ENCODE peak calls at places on chromosomes 11 and 22, in six cellular contexts. One of them, this sample, is unnamed.
A peak's percentile ranks its signal among the peaks of the same experiment; 100 is the strongest.

GRCh38 chr22:41009222-41009948 is 58.2 kb downstream of the RBX1 start:
- DNase-seq in sigmoid colon: no peak
- DNase-seq in CD8-positive, alpha-beta T cell: no peak
- DNase-seq in AG04450: peak; percentile 85
- DNase-seq in adrenal gland: no peak
- DNase-seq in fibroblast of the aortic adventitia: peak; percentile 76
- DNase-seq in this sample: peak; percentile 21

GRCh38 chr22:29109853-29110252 is 37.0 kb downstream of the KREMEN1 start:
- DNase-seq in CD8-positive, alpha-beta T cell: no peak
- DNase-seq in sigmoid colon: no peak
- DNase-seq in AG04450: no peak
- DNase-seq in fibroblast of the aortic adventitia: no peak
- DNase-seq in adrenal gland: no peak
- DNase-seq in this sample: no peak

GRCh38 chr11:61955031-61955415 is 4.9 kb downstream of the BEST1 start:
- DNase-seq in fibroblast of the aortic adventitia: peak; percentile 86
- DNase-seq in AG04450: no peak
- DNase-seq in adrenal gland: peak; percentile 67
- DNase-seq in CD8-positive, alpha-beta T cell: no peak
- DNase-seq in sigmoid colon: peak; percentile 90
- DNase-seq in this sample: peak; percentile 72

GRCh38 chr22:49967333-49968241 is 7.0 kb downstream of the PIM3 start:
- DNase-seq in CD8-positive, alpha-beta T cell: no peak
- DNase-seq in fibroblast of the aortic adventitia: peak; percentile 52
- DNase-seq in sigmoid colon: peak; percentile 83
- DNase-seq in AG04450: no peak
- DNase-seq in adrenal gland: peak; percentile 95
- DNase-seq in this sample: no peak

GRCh38 chr11:75422248-75423231 is 10.5 kb downstream of the KLHL35 start:
- DNase-seq in sigmoid colon: no peak
- DNase-seq in fibroblast of the aortic adventitia: no peak
- DNase-seq in CD8-positive, alpha-beta T cell: no peak
- DNase-seq in AG04450: no peak
- DNase-seq in adrenal gland: no peak
- DNase-seq in this sample: no peak

GRCh38 chr11:36014499-36014898 is 70.6 kb downstream of the LDLRAD3 start:
- DNase-seq in fibroblast of the aortic adventitia: no peak
- DNase-seq in CD8-positive, alpha-beta T cell: no peak
- DNase-seq in adrenal gland: no peak
- DNase-seq in sigmoid colon: no peak
- DNase-seq in AG04450: no peak
- DNase-seq in this sample: no peak

GRCh38 chr22:49660794-49661781 is 166.6 kb downstream of the BRD1 start:
- DNase-seq in sigmoid colon: peak; percentile 49
- DNase-seq in fibroblast of the aortic adventitia: no peak
- DNase-seq in CD8-positive, alpha-beta T cell: no peak
- DNase-seq in adrenal gland: no peak
- DNase-seq in AG04450: no peak
- DNase-seq in this sample: no peak

GRCh38 chr11:19187101-19187500 is 14.7 kb downstream of the CSRP3 start:
- DNase-seq in CD8-positive, alpha-beta T cell: no peak
- DNase-seq in AG04450: no peak
- DNase-seq in adrenal gland: no peak
- DNase-seq in fibroblast of the aortic adventitia: peak; percentile 37
- DNase-seq in sigmoid colon: no peak
- DNase-seq in this sample: peak; percentile 3

GRCh38 chr11:25163421-25163820 is 666.6 kb downstream of the LUZP2 start:
- DNase-seq in sigmoid colon: no peak
- DNase-seq in fibroblast of the aortic adventitia: peak; percentile 66
- DNase-seq in CD8-positive, alpha-beta T cell: no peak
- DNase-seq in adrenal gland: no peak
- DNase-seq in AG04450: no peak
- DNase-seq in this sample: no peak

GRCh38 chr11:33695051-33695566 is 5.5 kb downstream of the C11orf91 start:
- DNase-seq in CD8-positive, alpha-beta T cell: no peak
- DNase-seq in fibroblast of the aortic adventitia: no peak
- DNase-seq in adrenal gland: no peak
- DNase-seq in sigmoid colon: no peak
- DNase-seq in AG04450: no peak
- DNase-seq in this sample: no peak

GRCh38 chr11:13105237-13105844 is 96.2 kb downstream of the RASSF10 start:
- DNase-seq in fibroblast of the aortic adventitia: peak; percentile 12
- DNase-seq in sigmoid colon: no peak
- DNase-seq in adrenal gland: peak; percentile 21
- DNase-seq in CD8-positive, alpha-beta T cell: no peak
- DNase-seq in AG04450: no peak
- DNase-seq in this sample: no peak

GRCh38 chr11:19766810-19767209 is 54.2 kb downstream of the NAV2 start:
- DNase-seq in AG04450: no peak
- DNase-seq in fibroblast of the aortic adventitia: peak; percentile 9
- DNase-seq in adrenal gland: peak; percentile 5
- DNase-seq in sigmoid colon: no peak
- DNase-seq in CD8-positive, alpha-beta T cell: no peak
- DNase-seq in this sample: no peak

GRCh38 chr11:100208207-100208606 is 478.9 kb upstream of the ARHGAP42 start:
- DNase-seq in fibroblast of the aortic adventitia: no peak
- DNase-seq in sigmoid colon: no peak
- DNase-seq in AG04450: no peak
- DNase-seq in CD8-positive, alpha-beta T cell: no peak
- DNase-seq in adrenal gland: no peak
- DNase-seq in this sample: no peak

GRCh38 chr11:88886796-88887195 is 179.0 kb downstream of the GRM5 start:
- DNase-seq in CD8-positive, alpha-beta T cell: no peak
- DNase-seq in adrenal gland: no peak
- DNase-seq in AG04450: peak; percentile 10
- DNase-seq in sigmoid colon: no peak
- DNase-seq in fibroblast of the aortic adventitia: peak; percentile 71
- DNase-seq in this sample: no peak

GRCh38 chr22:28017859-28018258 is 98.8 kb upstream of the PITPNB start:
- DNase-seq in adrenal gland: no peak
- DNase-seq in CD8-positive, alpha-beta T cell: no peak
- DNase-seq in sigmoid colon: peak; percentile 57
- DNase-seq in AG04450: no peak
- DNase-seq in fibroblast of the aortic adventitia: no peak
- DNase-seq in this sample: no peak

GRCh38 chr22:41873391-41873790 is 40.5 kb downstream of the SREBF2 start:
- DNase-seq in fibroblast of the aortic adventitia: no peak
- DNase-seq in CD8-positive, alpha-beta T cell: no peak
- DNase-seq in sigmoid colon: no peak
- DNase-seq in AG04450: no peak
- DNase-seq in adrenal gland: no peak
- DNase-seq in this sample: no peak

GRCh38 chr22:23893957-23894709 is at the start of gene MIF:
- DNase-seq in CD8-positive, alpha-beta T cell: peak; percentile 91
- DNase-seq in fibroblast of the aortic adventitia: peak; percentile 87
- DNase-seq in sigmoid colon: peak; percentile 96
- DNase-seq in AG04450: peak; percentile 72
- DNase-seq in adrenal gland: peak; percentile 96
- DNase-seq in this sample: peak; percentile 34

GRCh38 chr22:20430641-20431519 is 6.7 kb downstream of the SCARF2 start:
- DNase-seq in fibroblast of the aortic adventitia: no peak
- DNase-seq in CD8-positive, alpha-beta T cell: peak; percentile 33
- DNase-seq in sigmoid colon: peak; percentile 80
- DNase-seq in AG04450: no peak
- DNase-seq in adrenal gland: peak; percentile 61
- DNase-seq in this sample: no peak

GRCh38 chr22:30289126-30289979 is at the start of gene CASTOR1:
- DNase-seq in sigmoid colon: peak; percentile 100
- DNase-seq in fibroblast of the aortic adventitia: peak; percentile 95
- DNase-seq in CD8-positive, alpha-beta T cell: peak; percentile 67
- DNase-seq in AG04450: peak; percentile 95
- DNase-seq in adrenal gland: peak; percentile 99
- DNase-seq in this sample: peak; percentile 83

GRCh38 chr22:50271519-50271970 is 1.4 kb upstream of the MAPK11 start:
- DNase-seq in AG04450: no peak
- DNase-seq in sigmoid colon: no peak
- DNase-seq in adrenal gland: peak; percentile 65
- DNase-seq in CD8-positive, alpha-beta T cell: no peak
- DNase-seq in fibroblast of the aortic adventitia: peak; percentile 36
- DNase-seq in this sample: no peak

GRCh38 chr11:35525501-35526175 is at the start of gene PAMR1:
- DNase-seq in adrenal gland: peak; percentile 10
- DNase-seq in CD8-positive, alpha-beta T cell: no peak
- DNase-seq in sigmoid colon: peak; percentile 89
- DNase-seq in fibroblast of the aortic adventitia: peak; percentile 72
- DNase-seq in AG04450: peak; percentile 65
- DNase-seq in this sample: no peak

DNA sequence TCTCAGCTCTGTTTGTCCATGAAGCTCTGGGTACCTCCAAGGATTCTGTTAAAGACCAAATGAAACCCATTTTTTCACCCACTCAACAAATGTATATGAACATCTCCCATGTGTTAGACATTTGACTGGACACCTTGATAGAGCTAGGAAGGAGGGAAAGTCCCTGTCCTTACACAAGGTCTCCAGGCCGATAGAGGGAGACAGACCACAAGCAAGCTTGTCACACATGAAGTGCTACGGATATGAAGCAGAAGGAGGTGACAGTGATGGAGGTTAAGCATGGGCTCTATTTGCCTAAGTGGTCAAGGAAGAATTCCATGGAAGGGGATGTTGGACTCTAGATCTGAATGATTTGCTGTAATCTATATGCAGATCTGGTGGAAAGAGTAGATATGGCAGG is 138.5 kb downstream of the MYO18B start:
- DNase-seq in adrenal gland: no peak
- DNase-seq in fibroblast of the aortic adventitia: no peak
- DNase-seq in CD8-positive, alpha-beta T cell: no peak
- DNase-seq in sigmoid colon: no peak
- DNase-seq in AG04450: no peak
- DNase-seq in this sample: no peak
- TF ChIP-seq CTCF in adrenal gland: no peak
- TF ChIP-seq CTCF in fibroblast of the aortic adventitia: no peak
- TF ChIP-seq CTCF in CD8-positive, alpha-beta T cell: no peak
- TF ChIP-seq CTCF in sigmoid colon: no peak
- TF ChIP-seq CTCF in AG04450: no peak
- TF ChIP-seq CTCF in this sample: no peak

DNA sequence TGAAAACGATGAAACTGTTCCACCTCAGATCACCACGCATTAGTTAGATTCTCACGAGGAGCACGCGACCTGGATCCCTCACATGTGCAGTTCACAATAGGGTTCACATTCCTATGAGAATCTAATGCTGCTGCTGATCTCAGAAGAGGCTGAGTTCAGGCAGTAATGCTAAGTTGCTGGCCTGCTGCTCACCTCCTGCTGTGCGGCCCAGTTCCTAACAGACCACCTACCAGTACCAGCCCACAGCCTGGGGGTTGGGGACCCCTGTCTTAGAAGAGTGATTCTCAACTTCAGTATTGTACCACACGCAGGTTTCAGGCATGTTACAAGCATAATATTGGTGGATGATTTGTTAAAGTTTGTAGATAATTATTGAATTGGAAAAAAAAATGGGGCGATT is 182.7 kb downstream of the BLID start:
- DNase-seq in CD8-positive, alpha-beta T cell: no peak
- DNase-seq in fibroblast of the aortic adventitia: no peak
- DNase-seq in adrenal gland: no peak
- DNase-seq in sigmoid colon: no peak
- DNase-seq in AG04450: no peak
- DNase-seq in this sample: no peak
- TF ChIP-seq CTCF in CD8-positive, alpha-beta T cell: no peak
- TF ChIP-seq CTCF in fibroblast of the aortic adventitia: no peak
- TF ChIP-seq CTCF in adrenal gland: no peak
- TF ChIP-seq CTCF in sigmoid colon: no peak
- TF ChIP-seq CTCF in AG04450: no peak
- TF ChIP-seq CTCF in this sample: no peak

GRCh38 chr22:37686002-37686982 is at the start of gene NOL12:
- DNase-seq in sigmoid colon: peak; percentile 92
- DNase-seq in CD8-positive, alpha-beta T cell: peak; percentile 63
- DNase-seq in AG04450: no peak
- DNase-seq in fibroblast of the aortic adventitia: peak; percentile 90
- DNase-seq in adrenal gland: peak; percentile 84
- DNase-seq in this sample: peak; percentile 48
- TF ChIP-seq CTCF in sigmoid colon: no peak
- TF ChIP-seq CTCF in CD8-positive, alpha-beta T cell: no peak
- TF ChIP-seq CTCF in AG04450: no peak
- TF ChIP-seq CTCF in fibroblast of the aortic adventitia: no peak
- TF ChIP-seq CTCF in adrenal gland: no peak
- TF ChIP-seq CTCF in this sample: no peak

DNA sequence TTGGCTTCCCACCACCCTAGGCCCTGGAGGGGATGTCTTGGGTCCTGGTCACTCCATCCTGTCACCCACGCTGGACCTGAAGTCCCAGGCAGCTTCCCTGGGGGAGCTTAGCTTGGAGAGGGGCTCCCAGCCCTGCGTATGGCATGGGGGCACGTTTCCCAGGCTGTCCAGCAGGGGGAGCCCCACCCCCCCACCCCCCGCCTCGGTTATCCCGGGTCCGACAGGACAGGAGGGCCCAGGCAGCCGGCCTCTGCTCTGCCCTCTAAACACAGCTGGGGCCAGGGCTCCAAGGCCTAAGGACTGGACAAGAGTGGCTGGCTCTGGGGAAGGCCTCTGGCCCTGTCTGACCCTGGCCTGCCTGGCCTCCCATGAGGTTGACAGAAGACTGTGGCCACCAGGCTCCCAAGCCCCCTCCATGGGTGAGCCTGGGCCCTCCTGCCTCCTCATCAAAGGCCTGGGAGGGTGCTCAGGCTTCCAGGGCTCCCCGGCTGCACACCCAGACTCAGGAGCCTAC is 104.8 kb downstream of the NECTIN1 start:
- DNase-seq in CD8-positive, alpha-beta T cell: no peak
- DNase-seq in adrenal gland: no peak
- DNase-seq in AG04450: no peak
- DNase-seq in sigmoid colon: peak; percentile 52
- DNase-seq in fibroblast of the aortic adventitia: no peak
- DNase-seq in this sample: no peak
- TF ChIP-seq CTCF in CD8-positive, alpha-beta T cell: peak; percentile 66
- TF ChIP-seq CTCF in adrenal gland: peak; percentile 43
- TF ChIP-seq CTCF in AG04450: peak; percentile 46
- TF ChIP-seq CTCF in sigmoid colon: no peak
- TF ChIP-seq CTCF in fibroblast of the aortic adventitia: peak; percentile 44
- TF ChIP-seq CTCF in this sample: peak; percentile 40

This sample was measured in AG09309.